ENCODE peak calls at places on chromosomes 11 and 22, in five cellular contexts. V is GM12878, D is H1, W is K562, O is SK-N-SH. S is an unnamed sample.

GRCh38 chr11:83088965-83089364 is 17.3 kb upstream of the RAB30 start:
- DNase-seq in V (no peak), D (no peak), W (peak), O (no peak), S (peak)

GRCh38 chr11:123561046-123561781 is 93.2 kb downstream of the SCN3B start:
- DNase-seq in V (no peak), D (no peak), W (no peak), O (peak), S (peak)

GRCh38 chr11:19727246-19727645 is 14.6 kb downstream of the NAV2 start:
- DNase-seq in V (no peak), D (no peak), W (no peak), O (peak), S (no peak)

GRCh38 chr11:133930767-133931448 is 25.9 kb downstream of the IGSF9B start:
- DNase-seq in V (no peak), D (peak), W (peak), O (no peak), S (peak)

GRCh38 chr22:36285545-36285944 is 32.6 kb downstream of the APOL1 start:
- DNase-seq in V (no peak), D (no peak), W (no peak), O (peak), S (no peak)

GRCh38 chr11:129704831-129705230 is 110.8 kb upstream of the TMEM45B start:
- DNase-seq in V (no peak), D (no peak), W (no peak), O (no peak), S (no peak)

GRCh38 chr11:40241524-40242037 is 1217.9 kb downstream of the LRRC4C start:
- DNase-seq in V (peak), D (no peak), W (no peak), O (no peak), S (no peak)

GRCh38 chr11:57798905-57799559 is 37.4 kb downstream of the CTNND1 start:
- DNase-seq in V (no peak), D (no peak), W (peak), O (no peak), S (peak)

GRCh38 chr22:41912338-41913039 is 2.4 kb downstream of the SHISA8 start:
- DNase-seq in V (no peak), D (no peak), W (no peak), O (no peak), S (no peak)

DNA sequence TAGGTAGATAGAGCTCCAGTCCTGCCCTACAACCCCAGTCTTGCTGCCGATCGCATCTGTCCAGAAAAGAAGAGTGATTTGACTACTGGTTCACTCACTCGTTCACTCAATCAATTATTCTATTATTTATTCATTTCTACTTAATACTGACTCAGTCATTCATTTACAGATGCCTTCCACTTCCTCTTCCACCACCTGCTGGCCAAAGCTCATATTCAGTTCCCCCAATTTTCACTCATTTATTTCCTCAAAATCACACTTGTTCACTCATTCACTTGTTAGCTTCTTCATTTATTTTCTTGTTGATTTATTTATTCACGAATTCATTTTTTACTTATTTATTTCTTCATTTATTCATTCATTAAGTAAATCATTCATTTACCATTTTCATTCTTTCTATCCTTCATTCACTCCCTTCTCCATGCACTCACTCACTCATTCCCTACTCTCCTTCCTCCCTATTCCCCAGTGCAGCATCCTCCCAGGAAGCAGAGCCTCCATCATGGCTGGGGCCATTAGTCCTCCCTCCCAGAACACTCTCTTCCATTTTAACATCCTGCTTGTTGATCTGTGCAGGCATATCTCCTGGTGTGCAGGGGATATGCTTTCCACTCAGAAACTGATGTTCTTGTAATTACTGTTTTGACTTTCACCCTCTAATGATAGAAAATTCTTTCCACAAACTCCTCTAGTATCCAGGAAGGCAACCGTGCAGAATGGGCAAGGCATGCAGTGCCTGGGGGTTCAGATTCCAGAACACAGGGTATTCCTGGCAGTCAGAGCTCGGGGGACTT is 281.0 kb downstream of the TENM4 start:
- DNase-seq in V (no peak), D (no peak), W (no peak), O (no peak), S (no peak)
- H3K4me2 ChIP-seq in V (no peak), D (no peak), W (no peak), O (no peak), S (no peak)

DNA sequence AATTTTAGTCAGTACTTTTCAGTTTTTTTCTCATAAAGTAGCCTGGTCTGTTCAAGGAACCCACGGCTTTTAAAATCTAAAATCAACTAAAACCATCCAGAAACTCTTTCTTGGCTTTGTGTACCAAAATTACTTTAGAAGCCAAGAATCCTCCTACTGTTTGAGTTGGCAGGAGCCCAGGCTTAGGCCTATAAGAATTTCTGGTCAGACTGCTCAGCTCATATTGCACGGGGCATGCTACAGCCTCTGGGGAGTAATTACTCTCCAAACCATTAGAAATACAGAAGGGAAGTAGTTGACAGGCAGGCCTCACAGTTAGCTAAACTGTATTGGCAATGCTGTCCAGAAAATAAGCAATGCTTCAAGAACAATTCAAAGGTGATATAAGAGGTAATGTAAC is 1862.9 kb upstream of the RAG2 start:
- DNase-seq in V (no peak), D (no peak), W (no peak), O (no peak), S (no peak)
- TF ChIP-seq TAF1 in V (no peak), D (no peak), W (no peak), O (no peak), S (no peak)

GRCh38 chr11:125342281-125342980 is 153.6 kb downstream of the FEZ1 start:
- DNase-seq in V (no peak), D (no peak), W (no peak), O (no peak), S (no peak)
- H3K4me2 ChIP-seq in V (no peak), D (no peak), W (no peak), O (no peak), S (no peak)

GRCh38 chr22:20092477-20092854 is 12.4 kb downstream of the DGCR8 start:
- DNase-seq in V (no peak), D (no peak), W (no peak), O (no peak), S (no peak)

GRCh38 chr22:20095521-20095920 is 15.5 kb downstream of the DGCR8 start:
- DNase-seq in V (no peak), D (no peak), W (no peak), O (no peak), S (no peak)

GRCh38 chr22:20091690-20092476 is 11.8 kb downstream of the DGCR8 start:
- DNase-seq in V (no peak), D (no peak), W (no peak), O (no peak), S (no peak)

GRCh38 chr22:20094158-20094807 is 14.2 kb downstream of the DGCR8 start:
- DNase-seq in V (no peak), D (no peak), W (no peak), O (no peak), S (no peak)

GRCh38 chr22:20093437-20093836 is 13.4 kb downstream of the DGCR8 start:
- DNase-seq in V (no peak), D (no peak), W (no peak), O (no peak), S (no peak)
- TF ChIP-seq TAF1 in V (no peak), D (no peak), W (no peak), O (no peak), S (no peak)

GRCh38 chr11:26134053-26134452 is 197.9 kb upstream of the ANO3 start:
- DNase-seq in V (no peak), D (no peak), W (no peak), O (no peak), S (no peak)

GRCh38 chr11:26134481-26135355 is 197.2 kb upstream of the ANO3 start:
- DNase-seq in V (no peak), D (no peak), W (no peak), O (peak), S (peak)

DNA sequence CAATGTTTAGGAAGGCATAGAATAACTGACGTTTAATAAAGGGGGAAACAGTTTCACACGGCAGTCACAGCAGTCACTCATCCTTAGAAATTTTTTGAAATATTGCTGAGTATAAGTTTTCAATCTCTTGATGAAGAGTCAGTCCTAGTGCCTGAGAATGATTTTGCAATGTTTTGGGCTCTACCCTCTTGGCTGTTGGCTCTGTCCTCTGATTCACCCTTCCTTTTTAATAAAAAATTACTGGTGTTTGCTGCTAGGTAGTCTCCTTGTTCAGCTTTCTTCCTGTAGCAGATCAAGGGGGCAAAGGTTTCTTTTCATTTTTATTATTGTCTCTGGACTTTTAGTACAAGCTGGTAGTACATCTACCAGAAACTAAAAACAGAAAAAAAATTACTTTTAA is 194.3 kb upstream of the ANO3 start:
- DNase-seq in V (no peak), D (no peak), W (no peak), O (no peak), S (no peak)
- H3K4me2 ChIP-seq in V (no peak), D (no peak), W (no peak), O (no peak), S (no peak)

GRCh38 chr11:112962854-112963367 is 1.7 kb downstream of the NCAM1 start:
- DNase-seq in V (no peak), D (peak), W (no peak), O (peak), S (no peak)
- TF ChIP-seq TAF1 in V (no peak), D (no peak), W (no peak), O (peak), S (no peak)

GRCh38 chr11:69293087-69293486 is 868 bp upstream of the MYEOV start:
- DNase-seq in V (no peak), D (no peak), W (no peak), O (no peak), S (no peak)

GRCh38 chr11:69294621-69295078 is 695 bp downstream of the MYEOV start:
- DNase-seq in V (no peak), D (no peak), W (no peak), O (no peak), S (no peak)

GRCh38 chr11:69295079-69295994 is 1.4 kb downstream of the MYEOV start:
- DNase-seq in V (no peak), D (no peak), W (no peak), O (no peak), S (no peak)

GRCh38 chr11:69292221-69292648 is 1.7 kb upstream of the MYEOV start:
- DNase-seq in V (no peak), D (peak), W (peak), O (no peak), S (no peak)

GRCh38 chr11:69293819-69294505 is at the start of gene MYEOV:
- DNase-seq in V (peak), D (peak), W (peak), O (peak), S (peak)
- H3K4me2 ChIP-seq in V (no peak), D (no peak), W (peak), O (no peak), S (no peak)

GRCh38 chr11:76768091-76769047 is 14.8 kb upstream of the TSKU start:
- DNase-seq in V (no peak), D (no peak), W (no peak), O (no peak), S (peak)
- TF ChIP-seq TAF1 in V (no peak), D (no peak), W (no peak), O (no peak), S (no peak)

GRCh38 chr11:29190313-29190712 is 826.5 kb downstream of the KCNA4 start:
- DNase-seq in V (no peak), D (no peak), W (no peak), O (no peak), S (no peak)

GRCh38 chr11:29183301-29183700 is 833.5 kb downstream of the KCNA4 start:
- DNase-seq in V (no peak), D (no peak), W (no peak), O (no peak), S (no peak)

DNA sequence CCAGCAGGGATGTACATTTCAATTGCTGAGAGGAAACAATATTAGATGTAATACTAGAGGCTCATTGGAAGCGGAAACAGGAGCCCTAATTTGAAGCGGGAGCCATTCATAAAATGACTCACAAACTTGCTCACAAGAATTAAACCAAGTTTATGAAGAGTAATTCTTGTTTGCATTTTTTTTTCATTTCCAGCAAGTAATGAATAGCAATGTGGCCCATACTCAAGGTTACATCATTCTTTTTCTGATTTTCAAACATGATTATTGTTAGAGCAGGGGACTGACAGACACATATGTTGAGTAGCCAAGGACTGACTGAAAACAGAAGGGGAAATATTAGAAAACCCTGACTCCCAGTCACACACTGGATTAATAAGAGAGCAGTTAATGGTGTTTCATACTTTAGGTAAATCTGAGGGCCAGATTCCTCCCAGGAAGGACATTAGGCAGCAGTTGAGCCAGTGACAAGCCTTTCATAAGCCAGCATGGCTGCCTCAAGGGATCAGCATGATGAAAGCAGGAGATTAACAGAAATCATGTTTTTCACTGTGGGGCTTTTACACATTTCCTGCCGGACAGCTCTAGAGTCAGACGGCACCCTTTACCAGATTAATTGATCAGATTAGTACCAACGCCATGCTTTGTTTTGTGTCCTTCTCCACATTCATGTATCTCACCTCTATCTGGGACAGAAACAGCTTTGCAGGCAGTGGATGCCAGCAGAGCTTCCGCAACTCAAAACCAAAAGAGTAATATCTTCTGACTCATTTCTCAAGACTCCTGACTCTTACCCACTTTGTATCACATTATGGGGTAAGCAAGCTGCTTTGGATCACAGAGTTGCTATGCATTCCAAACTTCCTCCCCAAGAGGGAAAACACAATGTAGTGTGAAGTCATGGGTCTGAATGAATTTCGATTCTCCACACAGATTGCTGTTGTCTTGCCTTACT is 831.6 kb downstream of the KCNA4 start:
- DNase-seq in V (no peak), D (no peak), W (no peak), O (no peak), S (no peak)
- H3K4me2 ChIP-seq in V (no peak), D (no peak), W (no peak), O (peak), S (no peak)

DNA sequence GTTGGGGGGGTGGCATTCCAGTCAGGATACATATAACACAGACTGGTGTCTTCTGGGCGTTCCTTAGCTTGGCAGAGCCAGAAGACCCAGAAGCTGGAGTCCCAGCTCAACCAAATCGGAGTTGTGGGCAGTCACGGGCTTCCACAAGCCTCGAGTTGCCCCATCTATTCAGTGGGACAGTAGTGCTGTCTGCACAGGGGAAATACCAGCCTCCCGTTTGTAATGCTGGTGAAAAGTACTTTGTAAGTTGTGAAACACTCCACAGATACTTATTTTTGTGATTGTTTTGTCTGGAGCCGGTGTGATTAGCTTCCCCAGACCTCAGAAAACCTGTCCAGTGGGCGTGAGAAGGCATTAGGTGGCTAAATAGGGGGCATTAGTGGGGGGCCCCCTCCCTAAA is 13.6 kb downstream of the DGKZ start:
- DNase-seq in V (no peak), D (no peak), W (no peak), O (no peak), S (no peak)
- TF ChIP-seq TAF1 in V (no peak), D (no peak), W (no peak), O (no peak), S (no peak)

S was measured in HepG2.